ENCODE peak calls at places on chromosomes 1 and 21, in six cellular contexts. One of them, this sample, is unnamed. For H3K9me3 and H3K27me3, the result is how much of the 10 kb centered on the place peaks cover.

GRCh38 chr1:43591181-43591580 is 58.8 kb upstream of the KDM4A start:
- DNase-seq in fibroblast of lung: no peak
- DNase-seq in CD8-positive, alpha-beta T cell: no peak
- DNase-seq in lower lobe of right lung: no peak
- DNase-seq in aorta: no peak
- DNase-seq in HAP-1: no peak
- DNase-seq in this sample: no peak

GRCh38 chr1:91583326-91583755 is 82.7 kb downstream of the CDC7 start:
- DNase-seq in fibroblast of lung: peak
- DNase-seq in CD8-positive, alpha-beta T cell: no peak
- DNase-seq in lower lobe of right lung: no peak
- DNase-seq in aorta: no peak
- DNase-seq in HAP-1: no peak
- DNase-seq in this sample: no peak

GRCh38 chr21:35563885-35564451 is 496.4 kb downstream of the SETD4 start:
- DNase-seq in fibroblast of lung: peak
- DNase-seq in CD8-positive, alpha-beta T cell: no peak
- DNase-seq in lower lobe of right lung: no peak
- DNase-seq in aorta: peak
- DNase-seq in HAP-1: no peak
- DNase-seq in this sample: no peak

GRCh38 chr1:14377386-14377785 is 221.1 kb upstream of the KAZN start:
- DNase-seq in fibroblast of lung: peak
- DNase-seq in CD8-positive, alpha-beta T cell: no peak
- DNase-seq in lower lobe of right lung: no peak
- DNase-seq in aorta: no peak
- DNase-seq in HAP-1: no peak
- DNase-seq in this sample: no peak

GRCh38 chr1:237562247-237562823 is 328.4 kb downstream of the ZP4 start:
- DNase-seq in fibroblast of lung: peak
- DNase-seq in CD8-positive, alpha-beta T cell: no peak
- DNase-seq in lower lobe of right lung: no peak
- DNase-seq in aorta: no peak
- DNase-seq in HAP-1: peak
- DNase-seq in this sample: peak

GRCh38 chr1:8903908-8904650 is 25.6 kb upstream of the ENO1 start:
- DNase-seq in fibroblast of lung: peak
- DNase-seq in CD8-positive, alpha-beta T cell: no peak
- DNase-seq in lower lobe of right lung: no peak
- DNase-seq in aorta: peak
- DNase-seq in HAP-1: peak
- DNase-seq in this sample: no peak

GRCh38 chr1:83511327-83511726 is 487.6 kb downstream of the TTLL7 start:
- DNase-seq in fibroblast of lung: peak
- DNase-seq in CD8-positive, alpha-beta T cell: no peak
- DNase-seq in lower lobe of right lung: no peak
- DNase-seq in aorta: no peak
- DNase-seq in HAP-1: no peak
- DNase-seq in this sample: no peak

GRCh38 chr1:97621955-97622354 is 298.9 kb downstream of the DPYD start:
- DNase-seq in fibroblast of lung: peak
- DNase-seq in CD8-positive, alpha-beta T cell: no peak
- DNase-seq in lower lobe of right lung: no peak
- DNase-seq in aorta: no peak
- DNase-seq in HAP-1: no peak
- DNase-seq in this sample: no peak

GRCh38 chr1:231924183-231924582 is 297.6 kb downstream of the DISC1 start:
- DNase-seq in fibroblast of lung: peak
- DNase-seq in CD8-positive, alpha-beta T cell: no peak
- DNase-seq in lower lobe of right lung: no peak
- DNase-seq in aorta: no peak
- DNase-seq in HAP-1: no peak
- DNase-seq in this sample: no peak

GRCh38 chr1:62209931-62210595 is 15.4 kb downstream of the L1TD1 start:
- DNase-seq in fibroblast of lung: no peak
- DNase-seq in CD8-positive, alpha-beta T cell: no peak
- DNase-seq in lower lobe of right lung: no peak
- DNase-seq in aorta: no peak
- DNase-seq in HAP-1: no peak
- DNase-seq in this sample: no peak

GRCh38 chr1:34985063-34985770 is at the start of gene TMEM35B:
- DNase-seq in fibroblast of lung: peak
- DNase-seq in CD8-positive, alpha-beta T cell: peak
- DNase-seq in lower lobe of right lung: peak
- DNase-seq in aorta: peak
- DNase-seq in HAP-1: peak
- DNase-seq in this sample: peak

GRCh38 chr1:198588845-198589244 is 48.4 kb upstream of the ATP6V1G3 start:
- DNase-seq in fibroblast of lung: no peak
- DNase-seq in CD8-positive, alpha-beta T cell: no peak
- DNase-seq in lower lobe of right lung: no peak
- DNase-seq in aorta: no peak
- DNase-seq in HAP-1: no peak
- DNase-seq in this sample: no peak

DNA sequence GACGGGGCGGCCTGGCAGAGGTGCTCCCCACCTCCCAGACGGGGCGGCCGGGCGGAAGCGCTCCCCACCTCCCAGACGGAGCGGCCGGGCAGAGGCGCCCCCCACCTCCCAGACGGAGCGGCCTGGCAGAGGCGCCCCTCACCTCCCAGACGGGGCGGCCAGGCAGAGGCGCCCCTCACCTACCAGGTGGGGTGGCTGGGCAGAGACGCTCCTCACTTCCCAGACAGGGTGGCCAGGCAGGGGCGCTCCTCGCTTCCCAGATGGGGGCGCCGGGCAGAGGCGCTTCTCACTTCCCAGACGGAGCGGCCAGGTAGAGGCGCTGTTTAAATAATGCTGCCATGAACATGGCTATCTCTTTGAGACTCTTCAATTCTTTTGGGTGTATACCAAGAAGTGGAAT is 43.7 kb upstream of the ATP6V1G3 start:
- DNase-seq in fibroblast of lung: no peak
- DNase-seq in CD8-positive, alpha-beta T cell: no peak
- DNase-seq in lower lobe of right lung: no peak
- DNase-seq in aorta: no peak
- DNase-seq in HAP-1: no peak
- DNase-seq in this sample: no peak
- H3K9me3 ChIP-seq in fibroblast of lung: under half
- H3K9me3 ChIP-seq in CD8-positive, alpha-beta T cell: under half
- H3K9me3 ChIP-seq in lower lobe of right lung: under half
- H3K9me3 ChIP-seq in aorta: under half
- H3K9me3 ChIP-seq in HAP-1: under half
- H3K9me3 ChIP-seq in this sample: under half

GRCh38 chr1:20481643-20482498 is 4.1 kb downstream of the CAMK2N1 start:
- DNase-seq in fibroblast of lung: no peak
- DNase-seq in CD8-positive, alpha-beta T cell: no peak
- DNase-seq in lower lobe of right lung: no peak
- DNase-seq in aorta: no peak
- DNase-seq in HAP-1: no peak
- DNase-seq in this sample: no peak

GRCh38 chr1:20484526-20485462 is 1.2 kb downstream of the CAMK2N1 start:
- DNase-seq in fibroblast of lung: no peak
- DNase-seq in CD8-positive, alpha-beta T cell: no peak
- DNase-seq in lower lobe of right lung: no peak
- DNase-seq in aorta: no peak
- DNase-seq in HAP-1: peak
- DNase-seq in this sample: no peak

GRCh38 chr1:20483833-20484525 is 2.0 kb downstream of the CAMK2N1 start:
- DNase-seq in fibroblast of lung: peak
- DNase-seq in CD8-positive, alpha-beta T cell: no peak
- DNase-seq in lower lobe of right lung: no peak
- DNase-seq in aorta: no peak
- DNase-seq in HAP-1: peak
- DNase-seq in this sample: no peak

GRCh38 chr1:20481158-20481617 is 4.8 kb downstream of the CAMK2N1 start:
- DNase-seq in fibroblast of lung: no peak
- DNase-seq in CD8-positive, alpha-beta T cell: no peak
- DNase-seq in lower lobe of right lung: no peak
- DNase-seq in aorta: no peak
- DNase-seq in HAP-1: no peak
- DNase-seq in this sample: no peak

GRCh38 chr1:20483098-20483832 is 2.7 kb downstream of the CAMK2N1 start:
- DNase-seq in fibroblast of lung: no peak
- DNase-seq in CD8-positive, alpha-beta T cell: no peak
- DNase-seq in lower lobe of right lung: no peak
- DNase-seq in aorta: no peak
- DNase-seq in HAP-1: no peak
- DNase-seq in this sample: no peak
- H3K27me3 ChIP-seq in fibroblast of lung: under half
- H3K27me3 ChIP-seq in CD8-positive, alpha-beta T cell: under half
- H3K27me3 ChIP-seq in lower lobe of right lung: half or more
- H3K27me3 ChIP-seq in aorta: under half
- H3K27me3 ChIP-seq in HAP-1: under half
- H3K27me3 ChIP-seq in this sample: under half

GRCh38 chr1:2988256-2988655 is 33.0 kb upstream of the ACTRT2 start:
- DNase-seq in fibroblast of lung: no peak
- DNase-seq in CD8-positive, alpha-beta T cell: no peak
- DNase-seq in lower lobe of right lung: no peak
- DNase-seq in aorta: peak
- DNase-seq in HAP-1: peak
- DNase-seq in this sample: no peak

GRCh38 chr1:2989976-2990375 is 31.3 kb upstream of the ACTRT2 start:
- DNase-seq in fibroblast of lung: no peak
- DNase-seq in CD8-positive, alpha-beta T cell: no peak
- DNase-seq in lower lobe of right lung: peak
- DNase-seq in aorta: peak
- DNase-seq in HAP-1: peak
- DNase-seq in this sample: no peak

GRCh38 chr1:2990376-2991115 is 30.7 kb upstream of the ACTRT2 start:
- DNase-seq in fibroblast of lung: no peak
- DNase-seq in CD8-positive, alpha-beta T cell: no peak
- DNase-seq in lower lobe of right lung: no peak
- DNase-seq in aorta: peak
- DNase-seq in HAP-1: no peak
- DNase-seq in this sample: no peak

GRCh38 chr1:2989185-2989584 is 32.1 kb upstream of the ACTRT2 start:
- DNase-seq in fibroblast of lung: no peak
- DNase-seq in CD8-positive, alpha-beta T cell: no peak
- DNase-seq in lower lobe of right lung: no peak
- DNase-seq in aorta: no peak
- DNase-seq in HAP-1: no peak
- DNase-seq in this sample: no peak

GRCh38 chr1:2991753-2992495 is 29.3 kb upstream of the ACTRT2 start:
- DNase-seq in fibroblast of lung: no peak
- DNase-seq in CD8-positive, alpha-beta T cell: no peak
- DNase-seq in lower lobe of right lung: no peak
- DNase-seq in aorta: no peak
- DNase-seq in HAP-1: peak
- DNase-seq in this sample: no peak
- H3K9me3 ChIP-seq in fibroblast of lung: under half
- H3K9me3 ChIP-seq in CD8-positive, alpha-beta T cell: under half
- H3K9me3 ChIP-seq in lower lobe of right lung: under half
- H3K9me3 ChIP-seq in aorta: under half
- H3K9me3 ChIP-seq in HAP-1: under half
- H3K9me3 ChIP-seq in this sample: under half

DNA sequence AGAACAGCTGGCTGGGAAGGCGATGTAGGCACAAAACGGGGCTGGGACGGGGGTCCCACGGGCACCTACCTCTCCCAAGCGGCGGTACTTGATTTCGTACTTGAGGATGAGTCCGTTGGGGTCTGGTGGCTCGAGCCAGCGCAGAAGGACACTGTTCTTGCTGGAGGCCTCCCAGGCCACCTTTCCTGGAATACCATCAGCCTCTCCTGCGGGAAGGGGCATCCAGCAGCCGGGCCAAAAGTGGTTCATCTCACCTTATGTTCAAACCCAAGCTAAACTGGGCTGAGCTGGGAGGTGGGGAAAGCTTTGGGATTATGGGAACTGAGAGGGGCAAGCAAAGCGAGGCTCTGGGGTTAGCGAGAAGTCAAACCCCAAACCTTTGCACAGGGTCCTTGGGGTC is 14.3 kb downstream of the INSRR start:
- DNase-seq in fibroblast of lung: no peak
- DNase-seq in CD8-positive, alpha-beta T cell: no peak
- DNase-seq in lower lobe of right lung: no peak
- DNase-seq in aorta: no peak
- DNase-seq in HAP-1: no peak
- DNase-seq in this sample: no peak
- H3K27me3 ChIP-seq in fibroblast of lung: half or more
- H3K27me3 ChIP-seq in CD8-positive, alpha-beta T cell: under half
- H3K27me3 ChIP-seq in lower lobe of right lung: half or more
- H3K27me3 ChIP-seq in aorta: under half
- H3K27me3 ChIP-seq in HAP-1: under half
- H3K27me3 ChIP-seq in this sample: under half

DNA sequence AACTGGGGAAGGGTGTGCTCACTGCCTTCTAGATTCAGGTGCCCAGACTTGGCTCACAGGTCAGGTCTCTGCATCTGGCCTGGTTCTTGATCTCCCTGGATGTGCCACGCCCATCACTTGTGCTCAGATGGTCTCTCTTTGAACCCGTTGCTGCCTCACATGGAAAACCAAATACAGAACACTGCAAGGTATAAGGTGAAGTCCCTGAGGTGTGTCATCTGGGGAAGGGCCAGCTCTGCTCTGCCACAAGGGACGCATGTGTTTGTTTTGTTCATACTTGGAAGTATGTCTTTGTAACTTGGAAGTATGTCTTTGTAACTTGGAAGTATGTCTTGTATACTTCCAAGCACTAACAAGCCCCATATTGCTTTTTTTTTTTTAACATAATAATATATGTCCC is 13.4 kb upstream of the CRNN start:
- DNase-seq in fibroblast of lung: no peak
- DNase-seq in CD8-positive, alpha-beta T cell: no peak
- DNase-seq in lower lobe of right lung: no peak
- DNase-seq in aorta: no peak
- DNase-seq in HAP-1: no peak
- DNase-seq in this sample: no peak
- H3K9me3 ChIP-seq in fibroblast of lung: under half
- H3K9me3 ChIP-seq in CD8-positive, alpha-beta T cell: under half
- H3K9me3 ChIP-seq in lower lobe of right lung: under half
- H3K9me3 ChIP-seq in aorta: under half
- H3K9me3 ChIP-seq in HAP-1: under half
- H3K9me3 ChIP-seq in this sample: under half

DNA sequence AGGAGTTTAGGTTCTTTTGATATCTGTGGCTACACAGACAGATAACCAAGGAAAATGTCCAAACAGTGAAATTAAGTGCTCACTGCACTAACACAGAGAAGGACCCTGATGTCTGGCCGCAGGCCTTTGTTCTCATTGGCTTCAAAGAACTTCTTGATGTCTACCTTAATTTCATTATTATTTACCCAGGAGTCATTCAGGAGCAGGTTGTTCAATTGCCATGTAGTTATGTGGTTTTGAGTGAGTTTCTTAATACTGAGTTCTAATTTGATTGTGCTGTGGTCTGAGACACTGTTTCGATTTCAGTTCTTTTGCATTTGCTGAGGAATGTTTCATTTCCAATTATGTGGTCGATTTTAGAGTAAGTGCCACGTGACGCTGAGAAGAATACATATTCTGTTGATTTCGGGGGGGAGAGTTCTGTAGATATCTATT is 15.2 kb upstream of the LGALS8 start:
- DNase-seq in fibroblast of lung: no peak
- DNase-seq in CD8-positive, alpha-beta T cell: no peak
- DNase-seq in lower lobe of right lung: no peak
- DNase-seq in aorta: no peak
- DNase-seq in HAP-1: no peak
- DNase-seq in this sample: peak
- H3K27me3 ChIP-seq in fibroblast of lung: under half
- H3K27me3 ChIP-seq in CD8-positive, alpha-beta T cell: under half
- H3K27me3 ChIP-seq in lower lobe of right lung: under half
- H3K27me3 ChIP-seq in aorta: under half
- H3K27me3 ChIP-seq in HAP-1: under half
- H3K27me3 ChIP-seq in this sample: under half

GRCh38 chr1:116518400-116518799 is 52.4 kb downstream of the CD58 start:
- DNase-seq in fibroblast of lung: no peak
- DNase-seq in CD8-positive, alpha-beta T cell: no peak
- DNase-seq in lower lobe of right lung: no peak
- DNase-seq in aorta: no peak
- DNase-seq in HAP-1: no peak
- DNase-seq in this sample: no peak
- H3K9me3 ChIP-seq in fibroblast of lung: under half
- H3K9me3 ChIP-seq in CD8-positive, alpha-beta T cell: under half
- H3K9me3 ChIP-seq in lower lobe of right lung: under half
- H3K9me3 ChIP-seq in aorta: under half
- H3K9me3 ChIP-seq in HAP-1: under half
- H3K9me3 ChIP-seq in this sample: under half